ENCODE peak calls at places on chromosomes 6 and 20, in five cellular contexts. G, T, I, Z and R are unnamed samples.

GRCh38 chr6:109258129-109258528 is 124.1 kb downstream of the CD164 start:
- DNase-seq in G (no peak), T (no peak), I (no peak), Z (no peak), R (no peak)

GRCh38 chr20:1423206-1423605 is 30.4 kb upstream of the FKBP1A start:
- DNase-seq in G (no peak), T (no peak), I (no peak), Z (no peak), R (no peak)

GRCh38 chr6:118668761-118669411 is 17.5 kb upstream of the CEP85L start:
- DNase-seq in G (no peak), T (peak), I (no peak), Z (no peak), R (no peak)

GRCh38 chr20:31833931-31834521 is 11.4 kb downstream of the FOXS1 start:
- DNase-seq in G (no peak), T (no peak), I (no peak), Z (no peak), R (no peak)

GRCh38 chr6:36135053-36135731 is 4.9 kb downstream of the MAPK13 start:
- DNase-seq in G (no peak), T (no peak), I (no peak), Z (no peak), R (no peak)

GRCh38 chr6:26388014-26388413 is 5.1 kb downstream of the BTN2A2 start:
- DNase-seq in G (no peak), T (no peak), I (no peak), Z (no peak), R (no peak)

GRCh38 chr6:127762284-127762683 is 138.6 kb downstream of the THEMIS start:
- DNase-seq in G (no peak), T (no peak), I (no peak), Z (no peak), R (no peak)

GRCh38 chr6:1607557-1608221 is 2.0 kb upstream of the FOXC1 start:
- DNase-seq in G (no peak), T (no peak), I (no peak), Z (no peak), R (no peak)

GRCh38 chr6:152993431-152993830 is 9.1 kb downstream of the MTRF1L start:
- DNase-seq in G (no peak), T (no peak), I (no peak), Z (no peak), R (no peak)

GRCh38 chr6:113512581-113512980 is 344.6 kb upstream of the MARCKS start:
- DNase-seq in G (no peak), T (no peak), I (no peak), Z (no peak), R (no peak)

GRCh38 chr6:89952361-89952680 is 58.1 kb downstream of the GJA10 start:
- DNase-seq in G (no peak), T (no peak), I (no peak), Z (no peak), R (no peak)

GRCh38 chr6:143283887-143284640 is 166.4 kb downstream of the ADAT2 start:
- DNase-seq in G (no peak), T (no peak), I (no peak), Z (no peak), R (no peak)

GRCh38 chr6:36624461-36625160 is 30.4 kb downstream of the SRSF3 start:
- DNase-seq in G (no peak), T (no peak), I (no peak), Z (no peak), R (no peak)

GRCh38 chr6:75094614-75095321 is 111.1 kb downstream of the COL12A1 start:
- DNase-seq in G (no peak), T (peak), I (no peak), Z (no peak), R (no peak)

GRCh38 chr6:64714073-64714472 is 993.0 kb downstream of the EYS start:
- DNase-seq in G (no peak), T (no peak), I (no peak), Z (no peak), R (no peak)

GRCh38 chr6:149363154-149363553 is 36.9 kb upstream of the SUMO4 start:
- DNase-seq in G (no peak), T (no peak), I (no peak), Z (no peak), R (no peak)

GRCh38 chr20:24529032-24529431 is 59.6 kb downstream of the SYNDIG1 start:
- DNase-seq in G (no peak), T (no peak), I (no peak), Z (no peak), R (no peak)

GRCh38 chr20:24533449-24533848 is 64.0 kb downstream of the SYNDIG1 start:
- DNase-seq in G (no peak), T (no peak), I (no peak), Z (no peak), R (no peak)

GRCh38 chr20:24531626-24532419 is 62.4 kb downstream of the SYNDIG1 start:
- DNase-seq in G (no peak), T (no peak), I (no peak), Z (no peak), R (no peak)

GRCh38 chr20:24534282-24534681 is 64.9 kb downstream of the SYNDIG1 start:
- DNase-seq in G (no peak), T (no peak), I (no peak), Z (no peak), R (no peak)

DNA sequence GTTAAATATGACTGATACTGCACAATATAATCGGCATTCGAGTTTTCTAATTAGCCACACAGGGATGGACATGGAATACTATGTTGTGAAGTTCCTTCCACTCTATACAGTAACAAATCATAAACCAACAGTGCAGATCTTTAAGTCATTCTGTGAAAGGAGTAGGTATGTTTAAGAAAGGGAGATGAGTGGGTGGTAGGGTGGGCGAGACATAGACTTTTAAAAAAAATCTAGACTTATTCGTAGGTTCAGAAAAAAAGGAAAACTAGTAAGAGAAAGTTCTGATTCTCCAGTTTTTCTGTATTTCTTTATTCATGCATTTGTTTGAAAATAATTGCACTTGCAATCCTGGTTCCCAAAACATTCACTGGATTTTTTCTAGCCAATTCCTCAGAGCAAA is 61.8 kb downstream of the SYNDIG1 start:
- DNase-seq in G (no peak), T (no peak), I (no peak), Z (no peak), R (no peak)
- H3K4me3 ChIP-seq in G (no peak), T (no peak), I (no peak), Z (no peak), R (no peak)

DNA sequence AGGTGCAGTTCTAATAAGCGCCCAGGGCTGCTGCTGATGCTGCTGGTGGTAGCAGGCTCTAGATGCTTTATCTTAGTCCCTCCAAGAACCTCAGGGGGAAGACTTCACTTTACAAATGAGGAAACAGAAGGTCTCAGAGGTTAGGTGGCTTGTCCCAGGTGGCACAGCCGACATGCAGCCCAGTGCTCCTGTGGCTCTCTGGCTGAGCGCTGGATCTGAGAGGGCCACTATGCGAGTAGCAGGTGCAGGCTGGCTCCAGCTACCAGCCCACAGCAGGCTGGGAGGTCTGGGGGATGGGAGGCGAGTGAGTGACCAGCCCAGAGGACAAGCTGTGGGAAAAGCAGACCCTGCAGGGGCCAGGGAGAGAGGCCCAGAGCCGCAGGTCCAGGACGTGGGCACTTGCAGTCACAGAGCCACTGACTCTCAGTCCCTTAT is 90.9 kb downstream of the PRND start:
- DNase-seq in G (no peak), T (no peak), I (no peak), Z (no peak), R (no peak)
- H3K4me3 ChIP-seq in G (peak), T (no peak), I (no peak), Z (no peak), R (no peak)

GRCh38 chr20:30489604-30490003 is 767.9 kb upstream of the DEFB115 start:
- DNase-seq in G (no peak), T (no peak), I (no peak), Z (no peak), R (no peak)
- H3K4me3 ChIP-seq in G (no peak), T (no peak), I (no peak), Z (peak), R (no peak)

DNA sequence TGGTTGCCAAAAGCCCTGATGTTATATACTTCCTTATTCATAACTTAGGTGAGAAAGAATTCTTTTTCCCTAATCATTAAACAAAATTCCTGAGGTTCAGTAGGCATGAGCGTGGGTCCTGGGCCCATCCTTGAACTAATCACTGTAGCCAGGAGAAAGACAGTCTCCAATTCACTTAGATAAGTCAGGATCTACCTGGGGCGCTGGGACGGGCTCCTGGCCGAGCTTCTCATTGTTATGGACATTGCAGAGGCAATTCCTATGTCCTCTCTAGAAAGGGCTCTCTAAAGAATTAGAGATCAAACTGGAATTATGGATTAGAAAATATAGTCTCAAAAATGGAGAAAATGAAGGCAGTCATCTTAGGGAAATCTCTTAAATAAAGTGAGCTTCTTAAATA is 134.2 kb downstream of the KIF6 start:
- DNase-seq in G (no peak), T (no peak), I (no peak), Z (no peak), R (no peak)
- H3K4me3 ChIP-seq in G (no peak), T (no peak), I (no peak), Z (no peak), R (no peak)